ENCODE peak calls at places on chromosomes 6 and 20, in nine cellular contexts. V is glutamatergic neuron, O is GM13976, S is HEK293T, Z is lung microvascular endothelial cell, Y is HFF-Myc, A is H54, H is sigmoid colon, P is GM04504. B is an unnamed sample.

GRCh38 chr6:44563397-44563796 is 175.9 kb downstream of the CDC5L start:
- DNase-seq in O (no peak), Z (peak; percentile 64), V (no peak), H (no peak), Y (no peak), P (no peak), S (no peak), A (no peak), B (no peak)

GRCh38 chr6:142842423-142843261 is 102.3 kb downstream of the HIVEP2 start:
- DNase-seq in Z (peak; percentile 57), P (no peak), Y (peak; percentile 26), S (no peak), H (no peak), O (peak; percentile 31), V (no peak), A (no peak), B (no peak)

GRCh38 chr6:48061630-48062029 is 49.4 kb downstream of the PTCHD4 start:
- DNase-seq in O (no peak), Z (no peak), S (no peak), Y (no peak), H (no peak), P (no peak), A (peak; percentile 23), V (no peak), B (no peak)

GRCh38 chr6:10111975-10112374 is 302.9 kb downstream of the TFAP2A start:
- DNase-seq in Z (no peak), Y (no peak), S (no peak), O (no peak), V (no peak), A (no peak), H (no peak), P (no peak), B (no peak)

GRCh38 chr6:144344651-144345050 is 59.5 kb downstream of the UTRN start:
- DNase-seq in P (no peak), V (no peak), Y (no peak), S (no peak), A (no peak), O (no peak), H (no peak), Z (no peak), B (no peak)

GRCh38 chr20:32649697-32650471 is 23.9 kb downstream of the C20orf203 start:
- DNase-seq in Y (no peak), V (no peak), Z (no peak), H (no peak), O (no peak), S (no peak), A (no peak), P (no peak), B (no peak)

GRCh38 chr6:73079611-73079955 is 145.7 kb downstream of the KHDC1L start:
- DNase-seq in H (no peak), P (peak; percentile 42), V (no peak), O (no peak), S (no peak), Y (no peak), Z (no peak), A (peak; percentile 16), B (no peak)

GRCh38 chr6:130843575-130844320 is 16.5 kb downstream of the SMLR1 start:
- DNase-seq in H (no peak), V (no peak), S (peak; percentile 42), O (peak; percentile 18), Y (peak; percentile 50), P (peak; percentile 19), Z (peak; percentile 69), A (peak; percentile 0), B (peak; percentile 59)

GRCh38 chr6:36118550-36119107 is 11.7 kb upstream of the MAPK13 start:
- DNase-seq in O (no peak), Y (no peak), P (no peak), Z (peak; percentile 92), A (no peak), S (no peak), V (peak; percentile 42), H (peak; percentile 68), B (peak; percentile 55)

GRCh38 chr20:24160563-24161355 is 172.2 kb upstream of the GGTLC1 start:
- DNase-seq in P (peak; percentile 10), S (peak; percentile 30), Y (no peak), Z (peak; percentile 61), A (peak; percentile 25), V (peak; percentile 74), H (no peak), O (no peak), B (no peak)

GRCh38 chr6:17167327-17167979 is 65.6 kb downstream of the STMND1 start:
- DNase-seq in O (no peak), H (no peak), S (peak; percentile 74), V (peak; percentile 67), Z (peak; percentile 1), P (no peak), A (peak; percentile 33), Y (peak; percentile 35), B (peak; percentile 33)

GRCh38 chr6:166402582-166403277 is 20.0 kb upstream of the MPC1 start:
- DNase-seq in P (peak; percentile 81), Z (no peak), O (no peak), S (peak; percentile 62), V (peak; percentile 56), Y (no peak), H (no peak), A (no peak), B (no peak)

B was measured in NCI-H774.